ENCODE peak calls at places on chromosomes 2 and 18, in eight cellular contexts. N is tibial artery, O is fibroblast of the aortic adventitia, B is neural progenitor cell, S is WERI-Rb-1, Z is spleen, T is fibroblast of lung, F is heart right ventricle. D is an unnamed sample.

GRCh38 chr18:26575865-26576217 is 27.5 kb upstream of the KCTD1 start:
- DNase-seq in Z (no peak), T (no peak), B (no peak), S (no peak), O (no peak), N (no peak), F (no peak), D (no peak)

GRCh38 chr2:104849618-104850097 is 4.3 kb upstream of the POU3F3 start:
- DNase-seq in S (peak), T (peak), Z (peak), F (peak), O (peak), B (peak), N (no peak), D (peak)

GRCh38 chr2:112159454-112159921 is 21.3 kb downstream of the FBLN7 start:
- DNase-seq in S (no peak), B (no peak), O (no peak), T (no peak), N (peak), F (no peak), Z (peak), D (no peak)

GRCh38 chr18:22536558-22536957 is 118.8 kb upstream of the CTAGE1 start:
- DNase-seq in S (no peak), Z (no peak), F (no peak), O (no peak), B (peak), T (no peak), N (no peak), D (no peak)

GRCh38 chr2:10220045-10220444 is 82.7 kb upstream of the HPCAL1 start:
- DNase-seq in Z (peak), O (no peak), S (no peak), F (no peak), B (no peak), T (no peak), N (no peak), D (no peak)

GRCh38 chr2:140178224-140178623 is 1398.0 kb upstream of the NXPH2 start:
- DNase-seq in Z (no peak), B (no peak), S (no peak), O (peak), T (no peak), F (no peak), N (no peak), D (no peak)

GRCh38 chr2:186780701-186781316 is 68.2 kb downstream of the ZSWIM2 start:
- DNase-seq in S (peak), O (peak), F (no peak), N (no peak), B (peak), T (peak), Z (no peak), D (peak)

GRCh38 chr2:186903183-186903582 is 54.2 kb upstream of the ZSWIM2 start:
- DNase-seq in B (no peak), F (no peak), Z (no peak), N (no peak), S (no peak), T (peak), O (peak), D (peak)

GRCh38 chr2:229901819-229902218 is 20.0 kb downstream of the TRIP12 start:
- DNase-seq in B (no peak), S (no peak), F (peak), T (peak), O (peak), N (no peak), Z (no peak), D (peak)

GRCh38 chr18:51070545-51070944 is 40.5 kb downstream of the SMAD4 start:
- DNase-seq in B (no peak), N (no peak), T (peak), O (peak), F (no peak), S (no peak), Z (no peak), D (peak)

GRCh38 chr18:48893559-48894265 is 57.1 kb downstream of the SMAD7 start:
- DNase-seq in O (no peak), B (no peak), N (peak), F (no peak), T (no peak), S (no peak), Z (peak), D (no peak)

GRCh38 chr2:20595439-20596192 is 55.3 kb downstream of the HS1BP3 start:
- DNase-seq in Z (peak), N (peak), O (no peak), T (peak), F (no peak), B (no peak), S (peak), D (peak)

GRCh38 chr2:112768432-112768831 is 4.0 kb upstream of the CKAP2L start:
- DNase-seq in F (no peak), O (no peak), N (no peak), S (no peak), Z (no peak), T (no peak), B (no peak), D (no peak)

GRCh38 chr2:104702026-104702425 is 151.9 kb upstream of the POU3F3 start:
- DNase-seq in N (no peak), F (no peak), T (no peak), Z (no peak), S (no peak), O (no peak), B (peak), D (no peak)

GRCh38 chr18:53796042-53796729 is 428.3 kb downstream of the MBD2 start:
- DNase-seq in N (peak), Z (no peak), T (peak), B (no peak), F (no peak), O (peak), S (no peak), D (peak)

GRCh38 chr18:23207191-23207955 is 72.1 kb downstream of the CABLES1 start:
- DNase-seq in Z (no peak), B (peak), T (peak), S (no peak), O (peak), N (no peak), F (no peak), D (peak)

GRCh38 chr2:161045726-161046125 is 114.5 kb upstream of the TANK start:
- DNase-seq in T (peak), B (no peak), Z (no peak), F (no peak), N (no peak), O (no peak), S (no peak), D (no peak)

GRCh38 chr2:175004730-175004979 is 526 bp downstream of the CHN1 start:
- DNase-seq in B (no peak), S (peak), Z (no peak), T (no peak), O (no peak), F (peak), N (no peak), D (no peak)

GRCh38 chr2:181810823-181811695 is 80.5 kb upstream of the ITPRID2 start:
- DNase-seq in B (no peak), O (peak), T (peak), N (no peak), Z (no peak), S (no peak), F (peak), D (peak)

GRCh38 chr2:192254444-192254843 is 59.7 kb upstream of the TMEFF2 start:
- DNase-seq in T (no peak), B (no peak), Z (no peak), O (no peak), F (no peak), S (no peak), N (no peak), D (no peak)

GRCh38 chr2:101400516-101401315 is 13.4 kb upstream of the CREG2 start:
- DNase-seq in Z (no peak), T (no peak), S (no peak), N (no peak), B (peak), O (no peak), F (no peak), D (no peak)

GRCh38 chr2:202418511-202418910 is 42.4 kb downstream of the BMPR2 start:
- DNase-seq in O (no peak), Z (no peak), N (no peak), T (no peak), B (no peak), F (no peak), S (no peak), D (no peak)

GRCh38 chr2:28117104-28117596 is 226.6 kb downstream of the BABAM2 start:
- DNase-seq in T (peak), O (no peak), Z (no peak), N (no peak), B (no peak), F (no peak), S (no peak), D (no peak)

GRCh38 chr2:24820175-24820513 is 26.9 kb downstream of the CENPO start:
- DNase-seq in N (no peak), F (no peak), B (no peak), T (no peak), S (no peak), Z (no peak), O (no peak), D (no peak)

GRCh38 chr2:75022516-75022915 is 64.1 kb downstream of the POLE4 start:
- DNase-seq in F (no peak), Z (no peak), S (no peak), B (no peak), N (no peak), T (peak), O (peak), D (no peak)

GRCh38 chr2:177289824-177290632 is 25.5 kb upstream of the NFE2L2 start:
- DNase-seq in N (no peak), Z (no peak), B (no peak), F (no peak), T (no peak), S (no peak), O (no peak), D (no peak)

GRCh38 chr2:42545714-42546390 is 22.6 kb upstream of the MTA3 start:
- DNase-seq in S (no peak), T (no peak), O (no peak), B (peak), Z (no peak), N (no peak), F (no peak), D (no peak)

GRCh38 chr2:151640087-151640486 is 94.2 kb downstream of the NEB start:
- DNase-seq in F (no peak), N (no peak), B (no peak), O (no peak), S (no peak), Z (no peak), T (no peak), D (no peak)
- TF ChIP-seq CTCF in F (no peak), N (no peak), B (peak), O (no peak), S (no peak), Z (no peak), T (no peak), D (no peak)

GRCh38 chr2:222978850-222979249 is 73.1 kb upstream of the KCNE4 start:
- DNase-seq in O (no peak), Z (no peak), B (no peak), S (no peak), F (no peak), T (no peak), N (no peak), D (no peak)

GRCh38 chr2:222979484-222979883 is 72.5 kb upstream of the KCNE4 start:
- DNase-seq in F (no peak), S (no peak), T (no peak), B (no peak), Z (no peak), N (no peak), O (no peak), D (no peak)

GRCh38 chr2:222977121-222977520 is 74.9 kb upstream of the KCNE4 start:
- DNase-seq in N (no peak), B (no peak), F (no peak), T (no peak), O (no peak), Z (no peak), S (no peak), D (no peak)

GRCh38 chr2:222982909-222983265 is 69.1 kb upstream of the KCNE4 start:
- DNase-seq in S (no peak), N (no peak), F (no peak), O (no peak), Z (no peak), T (no peak), B (no peak), D (no peak)

GRCh38 chr2:222982010-222982908 is 69.7 kb upstream of the KCNE4 start:
- DNase-seq in O (peak), N (peak), Z (no peak), B (peak), T (peak), S (peak), F (peak), D (peak)
- TF ChIP-seq CTCF in O (peak), N (peak), Z (no peak), B (peak), T (peak), S (peak), F (peak), D (peak)

DNA sequence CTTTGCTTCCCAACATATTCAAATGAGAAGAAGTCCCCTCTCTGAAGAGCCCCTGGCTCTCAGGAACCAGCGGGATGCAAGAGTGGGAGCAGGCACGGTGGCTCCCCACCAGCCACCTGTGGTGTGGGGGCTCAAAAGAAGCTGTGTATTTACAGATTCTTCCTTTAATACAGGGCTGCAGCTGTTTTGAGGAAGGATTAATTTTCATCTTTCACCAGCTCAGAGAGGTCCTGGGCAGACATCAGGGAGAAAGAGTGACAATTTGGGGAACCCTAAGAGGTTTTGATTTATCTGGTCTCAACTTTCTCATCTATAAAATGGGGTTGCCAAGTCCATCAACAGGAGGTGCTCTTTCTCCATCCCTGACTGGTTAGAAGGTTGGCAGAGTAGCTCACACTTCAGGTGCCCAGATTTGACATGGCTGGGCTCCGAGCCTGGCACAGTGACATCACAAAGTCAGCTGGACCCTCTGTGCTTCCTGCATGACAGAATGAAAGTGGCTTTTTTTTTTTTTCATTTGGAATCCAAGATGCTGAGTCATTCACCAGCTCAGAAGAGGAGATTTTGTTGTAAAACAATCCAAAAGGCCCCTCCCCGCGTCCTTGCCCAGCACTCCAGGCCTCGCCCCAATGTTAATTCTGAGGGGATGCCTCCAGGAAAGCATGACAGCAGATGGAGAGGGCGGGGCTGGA is 15.5 kb upstream of the SIX2 start:
- DNase-seq in F (no peak), B (no peak), O (peak), T (peak), N (peak), S (no peak), Z (no peak), D (peak)
- TF ChIP-seq CTCF in F (no peak), B (no peak), O (peak), T (no peak), N (peak), S (no peak), Z (no peak), D (peak)

DNA sequence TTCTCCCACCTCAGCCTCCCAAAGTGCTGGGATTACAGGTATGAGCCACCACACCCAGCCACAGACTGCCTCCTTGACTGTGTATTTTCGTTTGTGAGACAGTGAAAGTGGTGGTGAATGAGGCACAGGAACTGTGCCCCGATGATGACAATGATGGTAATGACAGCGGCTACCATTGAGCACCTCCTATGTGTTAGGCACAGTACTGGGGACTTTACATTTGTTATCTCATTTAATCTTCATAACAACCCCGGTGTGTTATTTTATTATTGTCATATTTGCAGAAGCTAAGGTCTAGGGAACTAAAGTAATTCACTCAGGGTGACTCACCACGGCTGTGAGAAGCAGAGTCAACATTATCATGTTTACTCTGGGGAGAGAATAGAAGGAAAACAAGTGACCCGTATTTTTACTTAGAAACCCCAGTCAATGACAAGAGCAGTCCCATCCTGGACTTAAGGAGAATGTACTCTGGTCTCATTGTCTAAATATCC is 77.6 kb upstream of the ALPP start:
- DNase-seq in B (no peak), N (no peak), S (no peak), O (no peak), F (no peak), Z (no peak), T (no peak), D (peak)
- TF ChIP-seq CTCF in B (no peak), N (no peak), S (no peak), O (no peak), F (no peak), Z (no peak), T (no peak), D (no peak)

GRCh38 chr2:239765911-239766310 is 259.2 kb downstream of the NDUFA10 start:
- DNase-seq in O (no peak), F (no peak), N (no peak), Z (peak), B (no peak), T (no peak), S (no peak), D (no peak)
- TF ChIP-seq CTCF in O (no peak), F (no peak), N (no peak), Z (no peak), B (no peak), T (no peak), S (no peak), D (no peak)

DNA sequence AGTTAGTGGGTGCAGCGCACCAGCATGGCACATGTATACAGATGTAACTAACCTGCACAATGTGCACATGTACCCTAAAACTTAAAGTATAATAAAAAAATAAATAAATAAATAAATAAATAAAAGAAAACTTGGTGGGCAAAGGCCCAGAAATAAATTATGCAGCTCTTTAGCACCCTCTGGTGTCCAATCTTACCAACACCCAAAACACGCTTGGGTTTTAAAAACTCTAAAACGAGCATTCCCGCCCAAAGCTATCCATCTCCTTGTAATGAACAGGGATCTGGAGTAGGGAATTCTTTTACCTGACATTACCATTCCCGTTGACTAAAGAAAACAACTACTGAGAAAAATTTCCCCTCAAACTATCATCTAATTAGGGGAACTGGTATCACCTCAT is 2005.9 kb upstream of the CELF4 start:
- DNase-seq in S (no peak), B (peak), N (no peak), Z (no peak), O (peak), T (peak), F (no peak), D (peak)
- TF ChIP-seq CTCF in S (peak), B (peak), N (no peak), Z (peak), O (peak), T (peak), F (no peak), D (peak)

GRCh38 chr18:78857252-78858150 is 122.1 kb upstream of the SALL3 start:
- DNase-seq in O (no peak), N (no peak), B (peak), Z (no peak), F (no peak), S (peak), T (no peak), D (no peak)
- TF ChIP-seq CTCF in O (no peak), N (no peak), B (no peak), Z (no peak), F (no peak), S (no peak), T (no peak), D (no peak)

D was measured in MCF 10A.